ENCODE peak calls at places on chromosome 21, in five cellular contexts. B, X, C, I and E are unnamed samples.

GRCh38 chr21:21624674-21625073 is 626.5 kb downstream of the NCAM2 start:
- DNase-seq in C (no peak), X (no peak), I (no peak), B (no peak), E (no peak)

GRCh38 chr21:40466893-40467483 is 380.0 kb downstream of the DSCAM start:
- DNase-seq in I (no peak), X (no peak), B (no peak), C (peak; percentile 35), E (no peak)

GRCh38 chr21:42424848-42425602 is 21.3 kb downstream of the UBASH3A start:
- DNase-seq in I (no peak), B (no peak), X (no peak), C (no peak), E (no peak)

GRCh38 chr21:46287541-46287940 is 1.4 kb downstream of the YBEY start:
- DNase-seq in B (no peak), I (no peak), X (no peak), C (no peak), E (no peak)

GRCh38 chr21:45415943-45416611 is 11.1 kb downstream of the COL18A1 start:
- DNase-seq in C (no peak), X (peak; percentile 12), I (no peak), B (no peak), E (peak; percentile 55)

GRCh38 chr21:32772281-32773047 is 909 bp upstream of the PAXBP1 start:
- DNase-seq in X (no peak), B (peak; percentile 38), I (peak; percentile 19), C (peak; percentile 16), E (no peak)

GRCh38 chr21:46347203-46347550 is 23.2 kb downstream of the PCNT start:
- DNase-seq in X (no peak), B (no peak), I (no peak), C (no peak), E (no peak)

GRCh38 chr21:37198989-37199924 is 67.9 kb downstream of the VPS26C start:
- DNase-seq in C (no peak), I (no peak), X (no peak), B (no peak), E (no peak)

GRCh38 chr21:26115346-26115745 is 55.2 kb downstream of the APP start:
- DNase-seq in B (no peak), C (no peak), I (no peak), X (no peak), E (no peak)

GRCh38 chr21:42655797-42656770 is 2.7 kb downstream of the PDE9A start:
- DNase-seq in I (no peak), B (no peak), C (no peak), X (no peak), E (no peak)

GRCh38 chr21:32532636-32533035 is 52.7 kb downstream of the TCP10L start:
- DNase-seq in C (no peak), B (no peak), X (no peak), I (no peak), E (no peak)

GRCh38 chr21:14995695-14996490 is 68.9 kb downstream of the NRIP1 start:
- DNase-seq in B (no peak), I (no peak), X (no peak), C (no peak), E (no peak)

GRCh38 chr21:42471206-42471605 is 24.8 kb downstream of the RSPH1 start:
- DNase-seq in I (no peak), X (no peak), B (no peak), C (no peak), E (no peak)

GRCh38 chr21:45460011-45460565 is 55.1 kb downstream of the COL18A1 start:
- DNase-seq in C (no peak), B (no peak), I (no peak), X (no peak), E (no peak)

GRCh38 chr21:32624726-32625125 is 12.5 kb upstream of the CFAP298 start:
- DNase-seq in C (no peak), I (no peak), X (no peak), B (no peak), E (no peak)

DNA sequence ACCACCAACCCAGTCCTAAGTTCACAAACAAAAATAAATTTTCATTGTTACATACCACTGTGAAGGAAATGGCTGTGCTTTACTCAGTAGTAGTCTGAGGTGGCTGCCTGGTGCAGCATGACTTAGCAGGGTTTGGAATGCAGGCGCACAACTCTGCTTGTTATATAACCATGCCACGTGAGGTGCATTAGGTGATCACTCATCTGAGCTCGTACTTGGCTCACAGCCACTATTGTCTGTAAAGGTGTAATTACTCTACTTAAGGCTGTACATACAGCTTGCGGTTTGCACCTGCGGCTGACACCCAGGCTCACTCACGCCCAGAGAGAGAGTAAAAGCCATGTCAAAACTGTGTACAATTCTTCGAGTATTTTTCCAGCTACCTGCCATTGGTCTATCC is 599.4 kb downstream of the LTN1 start:
- DNase-seq in X (no peak), I (no peak), B (no peak), C (no peak), E (no peak)
- H3K4me3 ChIP-seq in X (no peak overlapping the region), I (no peak overlapping the region), B (no peak overlapping the region), C (no peak overlapping the region), E (no peak overlapping the region)

GRCh38 chr21:16589046-16589445 is 859.3 kb downstream of the USP25 start:
- DNase-seq in I (no peak), C (no peak), B (no peak), X (no peak), E (no peak)

GRCh38 chr21:16587671-16588379 is 858.0 kb downstream of the USP25 start:
- DNase-seq in B (no peak), I (no peak), C (peak; percentile 36), X (no peak), E (no peak)

GRCh38 chr21:16589499-16589898 is 859.7 kb downstream of the USP25 start:
- DNase-seq in C (no peak), I (no peak), X (no peak), B (no peak), E (no peak)

GRCh38 chr21:16587141-16587570 is 857.4 kb downstream of the USP25 start:
- DNase-seq in C (peak; percentile 54), X (peak; percentile 33), I (peak; percentile 29), B (no peak), E (peak; percentile 77)

DNA sequence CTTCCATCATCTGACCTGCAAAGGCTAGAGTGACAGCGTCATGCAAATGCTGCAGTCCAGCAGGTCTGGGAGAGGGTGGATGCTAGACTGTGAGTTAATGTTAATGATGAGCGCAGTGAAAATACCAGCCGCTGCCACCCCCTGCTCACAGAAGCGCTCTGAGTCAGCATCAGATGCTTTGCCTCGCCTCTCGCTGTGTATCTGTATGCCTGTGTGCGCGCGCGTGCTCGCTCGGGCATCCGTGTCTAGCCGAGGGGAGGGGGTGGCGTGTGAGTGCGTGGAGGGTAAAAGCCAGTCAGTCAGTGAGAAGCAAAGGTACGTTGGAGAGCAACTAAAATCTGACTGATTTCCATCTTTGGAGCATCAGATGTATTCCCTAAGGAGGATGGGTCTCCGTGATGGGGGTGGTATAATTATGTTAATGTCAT is 858.7 kb downstream of the USP25 start:
- DNase-seq in X (peak; percentile 51), B (no peak), I (peak; percentile 21), C (peak; percentile 74), E (peak; percentile 20)
- H3K4me3 ChIP-seq in X (peak overlapping the region; percentile 46), B (no peak overlapping the region), I (peak overlapping the region; percentile 52), C (peak overlapping the region; percentile 31), E (peak overlapping the region; percentile 51)

DNA sequence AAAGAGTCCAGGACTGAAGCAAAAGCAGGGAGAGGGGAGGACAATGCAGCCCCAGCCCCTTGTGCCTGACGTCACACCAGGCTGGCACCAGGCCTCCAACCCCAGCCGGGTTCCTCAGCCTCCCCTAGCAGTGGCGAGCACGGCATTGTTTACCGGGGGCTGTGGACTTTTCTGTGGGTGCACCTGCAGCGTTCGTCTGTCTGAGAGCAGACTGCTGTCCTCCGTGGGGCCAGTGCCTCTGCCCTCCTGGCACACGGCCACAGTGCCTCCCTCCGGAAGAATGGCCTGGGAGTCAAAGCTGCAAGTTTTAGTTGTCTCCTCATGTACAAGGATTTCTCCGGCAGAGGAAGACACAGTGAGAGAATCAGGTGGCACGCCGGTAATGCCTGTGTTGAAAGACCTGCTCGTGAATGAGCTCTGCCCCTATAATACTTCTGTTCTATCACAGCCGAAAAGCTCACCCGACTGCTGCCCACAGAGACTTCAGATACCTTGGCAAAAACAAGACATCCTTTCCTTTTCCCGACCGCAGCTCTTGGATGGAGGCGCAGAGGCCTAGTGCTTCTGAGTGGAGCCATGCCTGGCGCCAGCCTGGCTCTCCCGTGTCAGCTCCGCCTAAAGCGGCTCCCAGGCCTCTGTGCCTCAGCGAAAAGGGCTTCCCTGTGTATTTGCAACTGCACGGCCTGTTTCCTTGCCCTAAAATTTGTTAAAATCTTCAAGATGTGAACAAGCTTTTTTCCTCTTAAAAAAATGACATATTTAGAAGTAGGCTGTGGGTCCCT is 71.4 kb downstream of the AGPAT3 start:
- DNase-seq in X (no peak), C (no peak), B (no peak), I (no peak), E (no peak)
- H3K4me3 ChIP-seq in X (no peak overlapping the region), C (no peak overlapping the region), B (no peak overlapping the region), I (no peak overlapping the region), E (no peak overlapping the region)

GRCh38 chr21:36072453-36073167 is 2.8 kb downstream of the CBR1 start:
- DNase-seq in B (no peak), I (no peak), X (no peak), C (no peak), E (no peak)
- H3K4me3 ChIP-seq in B (no peak overlapping the region), I (no peak overlapping the region), X (no peak overlapping the region), C (no peak overlapping the region), E (no peak overlapping the region)

GRCh38 chr21:34195365-34195764 is 122.0 kb downstream of the MRPS6 start:
- DNase-seq in I (no peak), X (no peak), B (no peak), C (no peak), E (no peak)

GRCh38 chr21:34199121-34199910 is 125.9 kb downstream of the MRPS6 start:
- DNase-seq in C (no peak), B (no peak), I (no peak), X (no peak), E (no peak)

GRCh38 chr21:34196996-34197395 is 123.6 kb downstream of the MRPS6 start:
- DNase-seq in B (no peak), C (no peak), I (no peak), X (no peak), E (no peak)

GRCh38 chr21:34198232-34199120 is 125.1 kb downstream of the MRPS6 start:
- DNase-seq in I (no peak), C (no peak), X (no peak), B (no peak), E (no peak)

DNA sequence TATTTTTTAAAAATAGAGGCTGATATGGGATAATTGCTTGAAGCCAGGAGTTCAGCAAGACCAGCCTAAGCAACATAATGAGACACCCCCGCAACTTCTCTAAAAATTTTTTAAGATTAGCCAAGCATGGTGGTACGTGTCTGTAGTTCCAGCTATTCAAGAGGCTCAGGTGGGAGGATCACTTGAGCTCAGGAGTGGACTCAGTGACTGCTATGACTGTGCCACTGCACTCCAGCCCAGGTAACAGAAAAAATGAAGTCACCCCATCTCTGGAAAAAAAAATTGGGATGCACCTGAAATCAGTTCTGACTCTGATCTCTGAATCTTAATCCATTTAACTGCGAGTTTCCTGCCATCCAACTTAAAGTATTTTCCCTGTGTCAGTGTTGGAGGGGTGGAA is 124.2 kb downstream of the MRPS6 start:
- DNase-seq in C (no peak), X (no peak), I (no peak), B (no peak), E (no peak)
- H3K4me3 ChIP-seq in C (no peak overlapping the region), X (no peak overlapping the region), I (no peak overlapping the region), B (no peak overlapping the region), E (no peak overlapping the region)